ENCODE peak calls at places on chromosomes 1 and 21, in nine cellular contexts. N, X, R, Y, S, M, H, W and P are unnamed samples.

GRCh38 chr1:245804696-245805095 is 649.9 kb downstream of the KIF26B start:
- DNase-seq in W (no peak), S (no peak), R (no peak), Y (no peak), H (no peak), X (no peak), M (no peak), N (no peak), P (no peak)

GRCh38 chr1:89041055-89041707 is 18.5 kb upstream of the GBP3 start:
- DNase-seq in M (no peak), N (no peak), Y (peak; percentile 48), R (peak; percentile 65), W (no peak), S (no peak), X (no peak), H (peak; percentile 57), P (no peak)

GRCh38 chr1:198880397-198880796 is 241.6 kb downstream of the PTPRC start:
- DNase-seq in Y (peak; percentile 55), S (no peak), X (no peak), W (no peak), R (peak; percentile 69), N (no peak), M (no peak), H (no peak), P (no peak)

GRCh38 chr1:165284471-165284870 is 72.0 kb downstream of the LMX1A start:
- DNase-seq in X (no peak), W (peak; percentile 43), S (peak; percentile 81), N (no peak), M (no peak), R (no peak), H (no peak), Y (no peak), P (no peak)

GRCh38 chr1:212608956-212609700 is 567 bp downstream of the ATF3 start:
- DNase-seq in R (peak; percentile 52), Y (no peak), M (peak; percentile 84), S (no peak), N (peak; percentile 61), H (peak; percentile 44), X (peak; percentile 45), W (peak; percentile 70), P (no peak)

GRCh38 chr1:22621761-22622160 is 14.7 kb upstream of the C1QA start:
- DNase-seq in M (no peak), X (no peak), R (no peak), W (no peak), H (no peak), S (no peak), N (no peak), Y (no peak), P (no peak)

GRCh38 chr1:163842546-163842945 is 520.8 kb downstream of the NUF2 start:
- DNase-seq in R (peak; percentile 30), H (no peak), N (no peak), X (no peak), S (no peak), Y (no peak), M (no peak), W (no peak), P (no peak)

GRCh38 chr1:44339731-44340130 is 15.3 kb downstream of the ERI3 start:
- DNase-seq in R (no peak), X (no peak), N (no peak), M (no peak), S (no peak), W (no peak), Y (no peak), H (no peak), P (no peak)

GRCh38 chr1:28156821-28157220 is 19.7 kb downstream of the PTAFR start:
- DNase-seq in M (no peak), R (no peak), W (no peak), Y (no peak), X (peak; percentile 54), S (no peak), N (no peak), H (no peak), P (no peak)

GRCh38 chr1:67338642-67339041 is 31.0 kb downstream of the IL12RB2 start:
- DNase-seq in N (no peak), W (no peak), R (no peak), Y (no peak), H (no peak), X (no peak), S (no peak), M (no peak), P (no peak)

GRCh38 chr1:216662681-216663080 is 60.5 kb downstream of the ESRRG start:
- DNase-seq in R (no peak), S (no peak), Y (no peak), X (no peak), H (no peak), M (no peak), W (no peak), N (no peak), P (no peak)

GRCh38 chr1:174794861-174795260 is 204.9 kb upstream of the CACYBP start:
- DNase-seq in N (peak; percentile 51), H (no peak), S (no peak), M (no peak), R (no peak), X (no peak), W (no peak), Y (no peak), P (no peak)

GRCh38 chr21:38918629-38919346 is 113.1 kb downstream of the ETS2 start:
- DNase-seq in Y (no peak), H (peak; percentile 50), M (no peak), S (no peak), W (no peak), X (no peak), N (no peak), R (no peak), P (no peak)

GRCh38 chr1:163307479-163308171 is 14.1 kb upstream of the NUF2 start:
- DNase-seq in R (peak; percentile 81), Y (peak; percentile 74), H (no peak), S (no peak), N (no peak), W (no peak), X (no peak), M (no peak), P (peak; percentile 71)

DNA sequence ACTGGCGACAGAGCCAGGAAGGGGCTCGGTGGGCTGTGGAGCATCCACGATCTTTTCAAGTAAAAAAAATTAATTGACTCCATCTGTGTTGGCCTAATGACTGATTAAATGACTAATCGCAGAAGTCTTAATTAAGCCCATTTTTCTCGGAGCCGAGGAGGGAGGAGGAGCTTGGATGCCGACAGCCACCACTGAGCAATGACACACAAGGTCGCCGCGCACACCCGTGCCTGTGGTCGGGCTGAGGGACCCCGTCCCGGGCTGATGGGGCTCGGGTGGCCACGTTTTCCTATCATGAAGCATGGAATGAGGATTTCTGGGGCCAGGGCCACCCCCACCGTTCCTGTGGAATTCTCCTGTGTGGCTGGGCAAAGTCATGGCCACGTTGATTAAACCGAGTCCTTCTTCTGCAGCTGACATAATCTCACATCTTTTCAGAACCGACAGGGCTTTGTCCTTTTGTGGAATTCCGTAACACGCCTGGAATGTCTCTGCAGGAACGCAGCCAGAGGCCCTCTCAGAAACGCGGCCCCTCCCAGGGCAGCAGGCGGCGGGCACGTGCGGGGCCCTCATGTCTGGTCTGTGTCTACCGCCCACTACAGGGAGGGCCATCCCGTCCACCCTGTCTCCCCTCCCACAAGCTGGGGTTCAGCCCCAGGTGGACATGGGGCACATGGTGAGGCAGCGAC is 60.7 kb downstream of the MORN1 start:
- DNase-seq in Y (peak; percentile 75), W (no peak), S (no peak), X (peak; percentile 80), H (no peak), R (peak; percentile 86), N (no peak), M (no peak), P (peak; percentile 62)
- H3K4me3 ChIP-seq in Y (no peak overlapping the region), W (no peak overlapping the region), S (no peak overlapping the region), X (peak overlapping the region; percentile 1), H (no peak overlapping the region), R (no peak overlapping the region), N (no peak overlapping the region), M (no peak overlapping the region), P (no peak overlapping the region)

GRCh38 chr1:52355436-52355835 is 10.6 kb downstream of the CC2D1B start:
- DNase-seq in X (no peak), H (no peak), R (no peak), W (no peak), N (no peak), Y (no peak), M (no peak), S (no peak), P (no peak)
- TF ChIP-seq CTCF in X (no peak), H (no peak), R (no peak), W (no peak), N (no peak), Y (no peak), M (no peak), S (no peak), P (no peak)

GRCh38 chr1:98044766-98045165 is 123.9 kb upstream of the DPYD start:
- DNase-seq in X (no peak), W (no peak), Y (no peak), S (no peak), H (no peak), N (no peak), R (no peak), M (peak; percentile 29), P (no peak)

GRCh38 chr1:98044071-98044697 is 123.3 kb upstream of the DPYD start:
- DNase-seq in N (no peak), H (no peak), S (no peak), Y (no peak), R (no peak), X (no peak), M (peak; percentile 22), W (no peak), P (no peak)

GRCh38 chr1:98048234-98048633 is 127.4 kb upstream of the DPYD start:
- DNase-seq in Y (peak; percentile 78), S (no peak), R (peak; percentile 93), M (peak; percentile 89), W (peak; percentile 82), N (peak; percentile 58), X (peak; percentile 73), H (no peak), P (peak; percentile 85)

GRCh38 chr1:98045211-98046030 is 124.6 kb upstream of the DPYD start:
- DNase-seq in H (no peak), Y (no peak), X (no peak), N (peak; percentile 12), S (no peak), W (no peak), R (peak; percentile 72), M (peak; percentile 46), P (no peak)

DNA sequence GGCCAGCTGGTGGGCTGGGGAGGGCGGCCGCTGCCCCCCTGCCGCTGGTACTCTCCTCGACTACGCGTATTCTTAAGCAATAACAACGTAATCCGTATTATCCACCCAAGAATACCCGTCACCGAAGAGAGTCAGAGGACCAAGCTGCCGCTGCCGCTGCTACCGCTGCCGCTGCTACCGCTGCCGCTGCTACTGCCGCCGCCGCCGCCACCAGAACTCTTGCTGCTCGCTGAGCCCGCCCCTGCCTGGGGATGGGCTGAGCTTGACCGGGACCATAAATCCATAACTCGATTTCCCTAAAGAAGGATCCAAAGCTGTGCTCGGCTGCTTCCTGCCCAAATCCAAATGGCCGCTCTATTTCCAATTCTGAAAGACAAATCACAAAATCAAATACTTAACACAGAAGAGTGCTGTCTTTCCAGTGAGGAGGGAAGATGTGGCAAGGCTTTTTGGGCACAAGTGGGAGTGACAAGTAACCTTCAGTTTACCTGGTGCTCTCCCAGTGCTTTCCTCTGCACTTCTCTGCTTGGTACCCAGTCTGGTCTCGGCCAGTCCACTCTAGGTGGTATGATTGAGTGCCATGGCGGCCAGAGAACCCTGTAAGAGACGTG is 125.3 kb upstream of the DPYD start:
- DNase-seq in W (no peak), R (peak; percentile 67), M (no peak), S (no peak), Y (no peak), N (peak; percentile 46), X (no peak), H (peak; percentile 48), P (no peak)
- H3K4me3 ChIP-seq in W (no peak overlapping the region), R (peak overlapping the region; percentile 88), M (no peak overlapping the region), S (no peak overlapping the region), Y (peak overlapping the region; percentile 73), N (peak overlapping the region; percentile 58), X (peak overlapping the region; percentile 44), H (peak overlapping the region; percentile 62), P (peak overlapping the region; percentile 85)

GRCh38 chr1:91608876-91609275 is 108.2 kb downstream of the CDC7 start:
- DNase-seq in Y (no peak), X (no peak), H (peak; percentile 85), N (no peak), R (peak; percentile 75), S (no peak), M (no peak), W (no peak), P (peak; percentile 55)
- TF ChIP-seq CTCF in Y (no peak), X (no peak), H (no peak), N (no peak), R (no peak), S (no peak), M (no peak), W (no peak), P (no peak)